ENCODE peak calls at places on chromosomes 11 and 22, in seven cellular contexts. D is AG10803, Z is upper lobe of left lung, G is RWPE1, R is cardiac muscle cell, Y is A549, L is tibial nerve. W is an unnamed sample.

GRCh38 chr22:25420925-25421904 is 143.3 kb upstream of the GRK3 start:
- DNase-seq in Z (peak), Y (peak), D (no peak), R (no peak), G (no peak), L (no peak), W (no peak)

GRCh38 chr11:13949876-13950275 is 12.6 kb upstream of the SPON1 start:
- DNase-seq in Z (no peak), G (no peak), R (peak), D (no peak), Y (no peak), L (no peak), W (no peak)

GRCh38 chr11:4626207-4627105 is 10.8 kb upstream of the OR51D1 start:
- DNase-seq in Y (peak), G (peak), D (peak), Z (no peak), R (peak), L (peak), W (no peak)

GRCh38 chr11:73612601-73613137 is 14.8 kb upstream of the FAM168A start:
- DNase-seq in G (no peak), Z (no peak), Y (no peak), L (no peak), D (no peak), R (peak), W (no peak)

GRCh38 chr11:1844221-1845094 is 5.7 kb downstream of the TNNI2 start:
- DNase-seq in Y (peak), L (peak), G (no peak), R (peak), Z (peak), D (no peak), W (no peak)

GRCh38 chr11:63504933-63505586 is 824 bp upstream of the LGALS12 start:
- DNase-seq in G (no peak), Y (no peak), R (peak), D (no peak), L (no peak), Z (no peak), W (no peak)

GRCh38 chr11:63745304-63746170 is 23.0 kb downstream of the ZFTA start:
- DNase-seq in G (no peak), Y (no peak), R (peak), Z (no peak), L (no peak), D (no peak), W (no peak)

GRCh38 chr11:83583953-83584352 is 297.8 kb upstream of the CCDC90B start:
- DNase-seq in Y (no peak), D (peak), G (peak), R (peak), Z (no peak), L (no peak), W (no peak)

GRCh38 chr22:23691748-23692423 is 1.1 kb downstream of the RGL4 start:
- DNase-seq in Z (no peak), R (no peak), D (no peak), Y (no peak), G (no peak), L (no peak), W (no peak)

GRCh38 chr11:122711831-122712378 is 56.4 kb downstream of the UBASH3B start:
- DNase-seq in Z (no peak), L (no peak), D (peak), R (peak), Y (no peak), G (no peak), W (no peak)

GRCh38 chr11:8065031-8065430 is 16.0 kb upstream of the TUB start:
- DNase-seq in Y (no peak), Z (no peak), G (no peak), D (no peak), L (no peak), R (no peak), W (peak)

GRCh38 chr11:64619196-64619595 is 28.2 kb downstream of the SLC22A12 start:
- DNase-seq in R (no peak), D (no peak), Z (no peak), Y (no peak), G (no peak), L (no peak), W (no peak)

GRCh38 chr11:107719557-107720304 is 7.9 kb upstream of the SLN start:
- DNase-seq in Y (no peak), G (no peak), D (peak), L (peak), Z (no peak), R (no peak), W (no peak)

GRCh38 chr11:27694992-27695391 is 5.3 kb downstream of the BDNF start:
- DNase-seq in Y (peak), D (peak), G (no peak), L (no peak), R (peak), Z (no peak), W (no peak)

GRCh38 chr22:19693981-19694670 is 20.2 kb upstream of the SEPTIN5 start:
- DNase-seq in R (no peak), G (no peak), D (no peak), L (no peak), Z (no peak), Y (no peak), W (peak)

GRCh38 chr11:2549080-2549479 is 104.3 kb downstream of the KCNQ1 start:
- DNase-seq in G (no peak), D (no peak), Y (no peak), L (no peak), Z (peak), R (no peak), W (peak)

GRCh38 chr11:115241899-115242298 is 262.3 kb downstream of the CADM1 start:
- DNase-seq in R (no peak), Y (no peak), Z (no peak), L (no peak), G (no peak), D (no peak), W (no peak)

GRCh38 chr22:25822344-25822743 is 80.4 kb downstream of the MYO18B start:
- DNase-seq in L (no peak), Y (no peak), G (no peak), R (no peak), D (no peak), Z (no peak), W (no peak)

GRCh38 chr11:65575568-65576231 is at the start of gene EHBP1L1:
- DNase-seq in G (peak), Y (peak), Z (peak), D (no peak), L (no peak), R (peak), W (no peak)

GRCh38 chr11:132379540-132379939 is 1009.1 kb downstream of the NTM start:
- DNase-seq in R (no peak), L (no peak), G (no peak), Z (no peak), D (no peak), Y (no peak), W (no peak)

GRCh38 chr11:128941573-128942271 is 949 bp downstream of the TP53AIP1 start:
- DNase-seq in Y (no peak), L (no peak), D (no peak), Z (peak), G (peak), R (no peak), W (no peak)

GRCh38 chr22:45441158-45441557 is 27.7 kb downstream of the RIBC2 start:
- DNase-seq in Z (no peak), D (peak), L (peak), Y (peak), G (peak), R (peak), W (no peak)
- TF ChIP-seq CTCF in Z (peak), D (peak), L (peak), Y (peak), G (peak), R (peak), W (peak)

GRCh38 chr22:49975543-49976389 is 15.2 kb downstream of the PIM3 start:
- DNase-seq in Y (peak), L (no peak), D (peak), G (no peak), R (peak), Z (peak), W (peak)

GRCh38 chr22:49979587-49980264 is 19.2 kb downstream of the PIM3 start:
- DNase-seq in R (peak), G (no peak), D (peak), L (no peak), Z (no peak), Y (peak), W (no peak)

GRCh38 chr22:49976439-49977175 is 16.0 kb downstream of the PIM3 start:
- DNase-seq in Y (peak), D (no peak), G (no peak), Z (no peak), L (no peak), R (no peak), W (no peak)

GRCh38 chr22:49973018-49973965 is 12.7 kb downstream of the PIM3 start:
- DNase-seq in Y (peak), Z (no peak), D (peak), G (no peak), L (no peak), R (peak), W (no peak)

DNA sequence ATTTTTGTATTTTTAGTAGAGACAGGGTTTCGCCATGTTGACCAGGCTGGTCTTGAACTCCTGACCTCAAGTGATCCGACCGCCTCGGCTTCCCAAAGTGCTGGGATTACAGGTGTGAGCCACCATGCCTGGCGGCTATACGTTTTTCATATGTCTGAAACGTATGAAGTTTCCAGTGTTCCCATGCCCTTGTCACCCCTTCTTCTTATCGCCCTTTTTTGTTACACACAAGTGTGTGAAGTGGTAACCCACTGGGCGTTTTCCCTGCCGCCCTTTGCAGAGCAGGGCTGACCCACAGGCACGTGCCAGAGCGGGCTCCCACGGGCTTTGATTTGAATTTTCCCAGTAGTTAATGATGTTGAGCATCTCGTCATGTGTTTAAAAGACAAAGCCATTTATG is 17.0 kb downstream of the PIM3 start:
- DNase-seq in Z (peak), G (no peak), D (no peak), L (no peak), R (no peak), Y (no peak), W (peak)
- TF ChIP-seq CTCF in Z (no peak), G (no peak), D (no peak), L (no peak), R (no peak), Y (no peak), W (no peak)

GRCh38 chr11:119692547-119692834 is 36.5 kb downstream of the NECTIN1 start:
- DNase-seq in G (no peak), R (no peak), Z (no peak), L (no peak), D (no peak), Y (no peak), W (no peak)

GRCh38 chr11:119693253-119693815 is 35.7 kb downstream of the NECTIN1 start:
- DNase-seq in D (no peak), R (no peak), G (no peak), Y (no peak), Z (no peak), L (no peak), W (no peak)

GRCh38 chr11:119696378-119697157 is 32.4 kb downstream of the NECTIN1 start:
- DNase-seq in G (peak), D (no peak), Y (no peak), L (no peak), R (no peak), Z (no peak), W (no peak)

GRCh38 chr11:119691701-119692546 is 37.1 kb downstream of the NECTIN1 start:
- DNase-seq in Z (no peak), G (peak), Y (no peak), R (no peak), D (no peak), L (no peak), W (no peak)

DNA sequence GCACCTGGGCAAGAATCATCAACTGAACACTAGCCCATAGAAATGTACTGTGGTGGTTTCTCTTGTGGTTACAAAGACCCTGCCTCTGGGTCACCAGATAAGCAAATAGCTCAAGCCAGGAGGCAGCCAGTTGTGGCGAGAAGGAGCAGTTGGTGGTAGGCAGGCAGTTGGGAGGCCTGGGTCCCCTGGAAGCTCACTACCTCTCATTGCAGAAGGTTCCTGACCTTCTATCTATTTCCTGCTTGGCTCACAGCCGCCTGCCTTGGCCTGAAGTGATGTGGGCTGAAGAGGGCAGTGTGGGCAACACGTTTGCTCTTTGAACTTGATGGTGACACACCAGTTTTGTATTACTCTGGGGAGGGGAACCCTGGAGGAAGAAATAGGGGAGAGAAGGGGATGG is 34.7 kb downstream of the NECTIN1 start:
- DNase-seq in R (no peak), Z (no peak), Y (peak), G (no peak), D (no peak), L (no peak), W (no peak)
- TF ChIP-seq CTCF in R (no peak), Z (no peak), Y (no peak), G (no peak), D (no peak), L (no peak), W (no peak)

GRCh38 chr22:50456466-50457234 is 18.2 kb downstream of the SBF1 start:
- DNase-seq in G (no peak), L (no peak), D (no peak), R (no peak), Z (peak), Y (no peak), W (no peak)
- TF ChIP-seq CTCF in G (peak), L (no peak), D (peak), R (peak), Z (no peak), Y (peak), W (no peak)

DNA sequence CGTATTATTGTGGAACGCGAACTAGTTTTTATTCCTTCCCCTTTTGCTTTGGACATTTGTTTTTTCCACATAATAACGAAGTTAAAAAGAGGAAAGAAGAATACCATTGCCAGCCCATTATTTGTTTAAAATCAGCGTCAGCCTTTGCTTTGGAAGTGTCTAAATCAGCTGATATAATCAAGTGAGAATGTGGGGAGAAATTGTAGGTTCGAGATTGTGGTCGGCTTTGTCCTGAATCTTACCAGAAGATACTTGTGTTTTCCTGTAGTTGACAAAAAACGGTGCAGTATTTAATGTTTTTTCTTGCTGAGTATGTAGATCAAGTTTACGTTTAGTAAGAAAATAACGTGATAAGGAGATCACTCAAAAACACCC is 935 bp downstream of the ZNF143 start:
- DNase-seq in G (no peak), L (no peak), Z (no peak), D (peak), Y (peak), R (peak), W (no peak)
- TF ChIP-seq CTCF in G (no peak), L (no peak), Z (no peak), D (no peak), Y (no peak), R (no peak), W (no peak)

DNA sequence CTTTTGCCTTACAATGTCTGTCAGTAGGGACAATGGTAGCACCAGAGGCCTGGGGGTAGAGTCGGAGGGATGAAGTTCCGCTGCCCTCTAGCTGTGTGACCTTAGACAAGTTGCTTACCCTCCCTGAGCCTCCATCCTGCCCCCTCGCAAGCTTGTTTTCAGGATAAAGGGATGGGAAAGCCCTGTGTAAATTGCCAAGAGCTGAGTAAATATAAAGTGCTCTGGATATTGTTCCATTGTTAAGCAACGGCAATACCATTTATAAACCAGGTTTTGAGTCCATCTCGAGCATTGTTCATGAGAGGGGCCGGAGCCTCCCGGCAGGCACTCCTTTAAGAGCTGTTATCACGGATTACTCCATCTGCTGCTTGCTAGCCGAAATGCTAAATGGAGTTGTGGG is 72.9 kb downstream of the ZBTB16 start:
- DNase-seq in L (no peak), Y (no peak), R (peak), Z (no peak), G (no peak), D (no peak), W (no peak)
- TF ChIP-seq CTCF in L (no peak), Y (no peak), R (no peak), Z (no peak), G (no peak), D (no peak), W (no peak)

DNA sequence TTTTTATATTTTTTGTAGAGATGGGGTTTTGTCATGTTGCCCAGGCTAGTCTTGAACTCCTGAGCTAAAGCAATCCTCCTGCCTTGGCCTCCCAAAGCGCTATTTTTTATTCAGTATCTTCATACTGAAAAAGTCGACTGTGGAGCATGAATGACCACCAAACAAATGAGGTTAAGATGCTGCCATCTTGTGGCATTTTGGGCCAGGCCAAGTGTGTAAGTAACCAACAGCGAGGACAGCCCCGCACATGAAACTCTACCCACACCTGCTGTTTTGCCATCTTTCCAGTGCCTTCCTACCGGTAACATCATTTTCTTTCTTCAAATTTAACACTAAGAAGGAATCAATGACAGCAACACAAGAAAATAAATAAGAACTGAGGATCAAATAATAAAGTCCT is 32.2 kb upstream of the AQP11 start:
- DNase-seq in L (no peak), R (peak), Z (no peak), D (no peak), Y (peak), G (no peak), W (no peak)
- TF ChIP-seq CTCF in L (no peak), R (peak), Z (no peak), D (peak), Y (peak), G (peak), W (no peak)